ENCODE peak calls at places on chromosome 9, in four cellular contexts. R is NB4; L is activated naive CD8-positive, alpha-beta T cell treated with anti-CD3 and anti-CD28 coated beads, Interleukin-2, amount 50 U/mL, for 16 hours; P is activated CD8-positive, alpha-beta memory T cell treated with anti-CD3 and anti-CD28 coated beads, Interleukin-2, amount 10 ng/mL, durations not matched to agents 7 days and 5 days. J is an unnamed sample.

GRCh38 chr9:123749580-123750202 is 180.2 kb downstream of the DENND1A start:
- DNase-seq in R (peak), L (no peak), P (no peak), J (no peak)

GRCh38 chr9:70403166-70403565 is 11.3 kb downstream of the KLF9 start:
- DNase-seq in R (no peak), L (no peak), P (no peak), J (no peak)

GRCh38 chr9:133527444-133527920 is 2.7 kb upstream of the MYMK start:
- DNase-seq in R (no peak), L (no peak), P (no peak), J (no peak)

GRCh38 chr9:91163441-91163772 is 198.3 kb downstream of the AUH start:
- DNase-seq in R (no peak), L (no peak), P (no peak), J (no peak)

GRCh38 chr9:2494571-2494970 is 127.0 kb upstream of the VLDLR start:
- DNase-seq in R (no peak), L (no peak), P (no peak), J (no peak)

GRCh38 chr9:100477221-100477620 is 4.3 kb downstream of the TMEFF1 start:
- DNase-seq in R (no peak), L (no peak), P (no peak), J (no peak)

GRCh38 chr9:99253772-99254431 is 31.8 kb downstream of the SEC61B start:
- DNase-seq in R (no peak), L (peak), P (peak), J (peak)

GRCh38 chr9:70557665-70558419 is 143.4 kb upstream of the KLF9 start:
- DNase-seq in R (no peak), L (no peak), P (no peak), J (no peak)